ENCODE peak calls at places on chromosomes 16 and 17, in eight cellular contexts. T is IMR-90, M is neuronal stem cell, J is endodermal cell, F is Karpas-422, Y is MM.1S, E is mesendoderm, N is endothelial cell of umbilical vein. W is an unnamed sample.

GRCh38 chr17:50721194-50722010 is 2.0 kb downstream of the LUC7L3 start:
- DNase-seq in T (no peak), M (no peak), J (no peak), F (peak), Y (peak), E (no peak), N (peak), W (peak)

GRCh38 chr16:85670840-85671239 is 17.9 kb downstream of the GINS2 start:
- DNase-seq in T (no peak), M (no peak), J (no peak), F (no peak), Y (no peak), E (no peak), N (no peak), W (no peak)

GRCh38 chr16:4517812-4518211 is 20.8 kb downstream of the CDIP1 start:
- DNase-seq in T (peak), M (peak), J (peak), F (peak), Y (peak), E (peak), N (peak), W (peak)

GRCh38 chr16:49469930-49470451 is 96.4 kb downstream of the C16orf78 start:
- DNase-seq in T (no peak), M (no peak), J (peak), F (no peak), Y (no peak), E (no peak), N (no peak), W (no peak)

GRCh38 chr16:10675221-10675620 is 19.5 kb downstream of the TEKT5 start:
- DNase-seq in T (no peak), M (no peak), J (peak), F (no peak), Y (no peak), E (peak), N (no peak), W (no peak)

GRCh38 chr16:58389724-58390123 is 2.5 kb upstream of the GINS3 start:
- DNase-seq in T (no peak), M (no peak), J (no peak), F (no peak), Y (no peak), E (no peak), N (no peak), W (no peak)

GRCh38 chr16:52069866-52070265 is 477.1 kb downstream of the TOX3 start:
- DNase-seq in T (peak), M (peak), J (peak), F (peak), Y (no peak), E (peak), N (no peak), W (peak)

GRCh38 chr16:18932243-18932997 is 6.2 kb upstream of the SMG1 start:
- DNase-seq in T (peak), M (peak), J (peak), F (no peak), Y (no peak), E (no peak), N (no peak), W (peak)

GRCh38 chr16:81163671-81164070 is 67.5 kb upstream of the GCSH start:
- DNase-seq in T (no peak), M (no peak), J (no peak), F (no peak), Y (no peak), E (no peak), N (no peak), W (no peak)

GRCh38 chr16:85327731-85328664 is 215.7 kb upstream of the CIBAR2 start:
- DNase-seq in T (no peak), M (peak), J (peak), F (no peak), Y (no peak), E (peak), N (peak), W (no peak)

GRCh38 chr16:12455287-12455798 is 348.3 kb downstream of the CPPED1 start:
- DNase-seq in T (peak), M (peak), J (peak), F (peak), Y (peak), E (peak), N (peak), W (peak)

GRCh38 chr17:17782425-17783120 is 54.2 kb downstream of the SREBF1 start:
- DNase-seq in T (no peak), M (peak), J (peak), F (peak), Y (no peak), E (peak), N (no peak), W (peak)

GRCh38 chr16:26952411-26952810 is 114.3 kb upstream of the C16orf82 start:
- DNase-seq in T (no peak), M (no peak), J (peak), F (no peak), Y (no peak), E (peak), N (no peak), W (no peak)

GRCh38 chr17:81414751-81415516 is 19.7 kb downstream of the BAHCC1 start:
- DNase-seq in T (no peak), M (no peak), J (no peak), F (no peak), Y (no peak), E (no peak), N (no peak), W (no peak)

GRCh38 chr17:49447603-49448325 is 33.1 kb upstream of the PHB1 start:
- DNase-seq in T (no peak), M (no peak), J (peak), F (no peak), Y (no peak), E (no peak), N (no peak), W (no peak)

GRCh38 chr17:74852237-74853047 is 7.2 kb downstream of the GRIN2C start:
- DNase-seq in T (no peak), M (peak), J (peak), F (peak), Y (peak), E (peak), N (no peak), W (peak)

GRCh38 chr16:59440-60059 is 5.9 kb downstream of the SNRNP25 start:
- DNase-seq in T (no peak), M (no peak), J (no peak), F (no peak), Y (no peak), E (no peak), N (no peak), W (no peak)

GRCh38 chr16:856101-856500 is 55.6 kb upstream of the GNG13 start:
- DNase-seq in T (no peak), M (no peak), J (no peak), F (no peak), Y (no peak), E (no peak), N (no peak), W (no peak)

GRCh38 chr16:51666074-51666473 is 515.0 kb upstream of the SALL1 start:
- DNase-seq in T (no peak), M (no peak), J (no peak), F (no peak), Y (no peak), E (no peak), N (no peak), W (no peak)

GRCh38 chr17:42118545-42118944 is 2.6 kb downstream of the KAT2A start:
- DNase-seq in T (peak), M (no peak), J (peak), F (peak), Y (peak), E (peak), N (peak), W (peak)

GRCh38 chr17:50147841-50148225 is 2.6 kb downstream of the PPP1R9B start:
- DNase-seq in T (no peak), M (no peak), J (no peak), F (peak), Y (no peak), E (peak), N (no peak), W (peak)

GRCh38 chr17:80115159-80115558 is 13.8 kb downstream of the GAA start:
- DNase-seq in T (no peak), M (no peak), J (no peak), F (no peak), Y (no peak), E (no peak), N (no peak), W (no peak)

GRCh38 chr17:57739402-57740224 is 5.5 kb downstream of the CCDC182 start:
- DNase-seq in T (no peak), M (no peak), J (peak), F (peak), Y (peak), E (peak), N (no peak), W (peak)

GRCh38 chr17:43674394-43674793 is 12.7 kb upstream of the MEOX1 start:
- DNase-seq in T (no peak), M (no peak), J (no peak), F (no peak), Y (no peak), E (no peak), N (no peak), W (no peak)

GRCh38 chr17:58271532-58271931 is 9.2 kb downstream of the MPO start:
- DNase-seq in T (no peak), M (no peak), J (no peak), F (no peak), Y (no peak), E (no peak), N (no peak), W (no peak)

GRCh38 chr16:9813665-9814064 is 368.6 kb downstream of the GRIN2A start:
- DNase-seq in T (no peak), M (no peak), J (no peak), F (no peak), Y (no peak), E (no peak), N (no peak), W (no peak)

GRCh38 chr16:66036775-66037715 is 329.4 kb upstream of the CDH5 start:
- DNase-seq in T (no peak), M (no peak), J (no peak), F (no peak), Y (no peak), E (no peak), N (no peak), W (peak)

GRCh38 chr17:38447502-38448095 is 19.3 kb downstream of the ARHGAP23 start:
- DNase-seq in T (no peak), M (no peak), J (no peak), F (no peak), Y (no peak), E (no peak), N (peak), W (no peak)

GRCh38 chr17:38451030-38451839 is 23.0 kb downstream of the ARHGAP23 start:
- DNase-seq in T (peak), M (no peak), J (peak), F (no peak), Y (no peak), E (peak), N (peak), W (peak)

GRCh38 chr17:38450699-38451029 is 22.4 kb downstream of the ARHGAP23 start:
- DNase-seq in T (no peak), M (no peak), J (no peak), F (no peak), Y (no peak), E (no peak), N (no peak), W (no peak)

GRCh38 chr17:38448208-38448776 is 20.0 kb downstream of the ARHGAP23 start:
- DNase-seq in T (peak), M (no peak), J (no peak), F (no peak), Y (no peak), E (no peak), N (no peak), W (no peak)

DNA sequence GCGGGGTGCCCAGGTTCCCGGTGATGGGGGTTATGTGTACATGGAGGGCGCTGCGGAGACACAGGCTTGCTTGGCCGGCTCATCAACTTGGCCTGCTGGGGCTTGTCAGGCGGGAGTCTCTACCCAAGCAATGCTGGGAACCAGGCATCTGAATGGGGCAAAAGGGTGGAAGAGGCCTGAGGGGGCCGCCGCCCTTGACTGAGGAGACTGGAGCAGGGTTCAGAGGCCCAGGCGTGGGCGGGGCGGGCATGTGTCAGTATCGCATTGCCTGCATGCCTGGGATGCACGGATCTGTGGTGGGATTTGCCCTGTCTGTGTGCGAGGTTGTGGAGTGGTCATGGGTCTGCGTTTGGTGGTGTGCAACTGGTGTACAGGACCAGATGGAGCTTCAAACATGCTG is 21.1 kb downstream of the ARHGAP23 start:
- DNase-seq in T (no peak), M (no peak), J (peak), F (no peak), Y (no peak), E (peak), N (peak), W (peak)
- H3K9ac ChIP-seq in T (peak), M (peak), J (no peak), F (no peak), Y (no peak), E (peak), N (peak), W (no peak)

DNA sequence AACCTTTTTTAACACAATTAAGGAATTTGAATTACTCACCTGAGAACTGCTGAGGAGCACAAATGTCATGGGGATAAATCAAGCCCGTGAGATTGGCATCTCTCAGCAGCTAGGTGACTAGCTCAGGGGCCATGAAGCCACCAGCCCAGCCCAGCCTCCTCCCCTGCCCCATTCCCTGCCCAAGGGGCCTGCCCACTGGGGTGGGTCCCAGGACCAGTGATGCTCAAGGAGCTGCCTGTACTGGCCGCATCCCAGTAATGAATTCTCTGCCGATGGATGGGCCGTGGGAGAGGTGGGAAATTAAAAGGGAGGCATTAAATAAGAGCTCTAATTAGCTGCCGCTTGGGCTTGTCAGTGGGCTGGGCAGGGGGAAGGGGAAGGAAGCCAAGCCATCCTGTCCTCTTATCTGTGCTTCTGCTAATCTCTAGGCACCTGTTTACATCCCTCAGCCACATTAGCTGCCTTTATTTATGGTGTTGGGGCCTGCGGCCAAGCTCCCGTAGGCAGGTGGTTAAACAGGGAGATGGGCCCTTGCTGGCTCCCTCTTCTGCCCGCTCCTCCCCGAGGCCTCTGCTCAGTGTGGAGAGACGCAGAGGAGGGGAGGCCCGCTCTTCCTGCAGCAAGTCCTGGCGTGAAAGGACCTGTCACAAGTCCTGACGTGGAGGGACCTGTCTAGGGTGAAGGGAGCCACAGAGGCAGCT is 48.8 kb downstream of the PIPOX start:
- DNase-seq in T (no peak), M (no peak), J (no peak), F (no peak), Y (no peak), E (no peak), N (no peak), W (no peak)
- H3K9ac ChIP-seq in T (no peak), M (no peak), J (no peak), F (no peak), Y (no peak), E (no peak), N (no peak), W (no peak)

DNA sequence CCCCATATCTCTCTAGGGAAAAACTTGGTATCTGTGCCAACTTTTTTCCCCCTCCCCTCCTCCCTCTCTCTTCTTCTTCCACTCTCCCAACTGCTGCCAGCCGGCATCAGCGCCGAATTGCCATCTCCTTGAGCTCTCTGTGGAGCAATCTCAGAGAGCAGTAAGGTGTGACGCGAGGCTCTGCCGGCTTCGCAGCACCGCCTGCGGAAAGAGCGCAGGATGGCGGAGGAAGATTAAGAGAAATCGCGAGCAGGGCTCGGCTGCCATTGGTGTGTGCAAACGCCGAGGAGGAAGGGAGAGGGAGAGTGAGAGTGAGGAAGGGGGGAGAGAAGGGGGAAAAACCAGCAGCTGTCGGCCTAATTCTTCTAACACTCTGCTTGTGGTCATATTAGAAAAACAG is 44.2 kb downstream of the NEUROD2 start:
- DNase-seq in T (no peak), M (peak), J (peak), F (no peak), Y (no peak), E (peak), N (peak), W (no peak)
- H3K9ac ChIP-seq in T (no peak), M (no peak), J (no peak), F (no peak), Y (no peak), E (no peak), N (no peak), W (no peak)

GRCh38 chr16:87559976-87560375 is 42.3 kb upstream of the JPH3 start:
- DNase-seq in T (no peak), M (no peak), J (no peak), F (no peak), Y (no peak), E (no peak), N (peak), W (no peak)

GRCh38 chr16:87558682-87559081 is 43.6 kb upstream of the JPH3 start:
- DNase-seq in T (no peak), M (no peak), J (no peak), F (no peak), Y (no peak), E (no peak), N (no peak), W (no peak)

GRCh38 chr16:87555647-87556046 is 46.7 kb upstream of the JPH3 start:
- DNase-seq in T (no peak), M (no peak), J (no peak), F (no peak), Y (no peak), E (no peak), N (no peak), W (no peak)

GRCh38 chr16:87554754-87555427 is 47.4 kb upstream of the JPH3 start:
- DNase-seq in T (no peak), M (no peak), J (no peak), F (no peak), Y (no peak), E (no peak), N (no peak), W (no peak)

GRCh38 chr16:87556941-87557459 is 45.3 kb upstream of the JPH3 start:
- DNase-seq in T (peak), M (no peak), J (no peak), F (no peak), Y (no peak), E (no peak), N (no peak), W (peak)
- H3K9ac ChIP-seq in T (peak), M (no peak), J (no peak), F (no peak), Y (no peak), E (no peak), N (no peak), W (peak)

GRCh38 chr17:31741371-31741770 is 117.7 kb downstream of the COPRS start:
- DNase-seq in T (no peak), M (no peak), J (no peak), F (no peak), Y (no peak), E (no peak), N (no peak), W (no peak)
- H3K9ac ChIP-seq in T (no peak), M (no peak), J (no peak), F (no peak), Y (no peak), E (no peak), N (no peak), W (peak)

DNA sequence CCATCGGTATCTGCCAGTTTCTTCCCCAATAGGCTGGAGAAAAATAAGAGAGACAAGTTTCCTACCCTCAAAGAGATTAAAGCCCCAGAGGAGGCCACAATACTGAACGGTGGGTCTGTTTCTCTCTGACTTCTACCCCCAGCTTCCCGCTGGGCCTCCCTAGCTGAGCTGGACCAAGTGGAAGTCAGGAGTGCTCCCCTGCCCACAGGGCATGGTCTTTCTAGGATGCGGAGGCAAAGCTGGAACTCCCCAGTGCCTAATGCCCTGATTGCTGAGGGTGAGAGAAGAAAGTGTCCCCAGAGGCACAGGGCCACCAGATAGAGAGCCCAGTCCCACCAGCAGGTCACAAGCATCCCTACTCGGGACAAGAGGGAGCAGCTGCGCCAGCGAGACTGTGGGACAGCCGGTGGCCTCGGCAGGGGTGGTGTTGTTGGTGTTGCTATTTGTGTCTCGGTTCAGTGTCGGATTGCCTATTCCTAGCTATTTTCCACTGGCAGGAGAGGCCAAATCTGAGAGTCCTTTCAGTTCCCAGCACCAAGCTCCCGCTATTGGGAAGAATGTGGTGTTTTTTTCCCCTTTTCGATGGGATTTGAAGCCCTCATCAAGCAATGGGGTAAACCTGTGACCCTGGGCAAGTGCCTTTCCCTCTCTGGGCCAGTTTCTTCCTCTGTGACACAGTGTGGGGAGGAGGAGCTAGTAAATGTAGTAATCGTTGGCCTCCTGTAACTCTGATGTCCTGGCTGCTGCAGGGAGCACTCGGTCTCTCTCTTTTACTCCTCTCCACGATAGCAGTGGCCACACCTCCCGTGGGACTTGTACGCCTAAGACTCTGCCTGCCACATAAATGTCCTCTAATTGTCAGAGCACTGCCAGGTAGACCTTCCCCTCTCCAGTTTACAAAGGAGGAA is 22.5 kb upstream of the TBX2 start:
- DNase-seq in T (no peak), M (no peak), J (no peak), F (no peak), Y (no peak), E (no peak), N (no peak), W (no peak)
- H3K9ac ChIP-seq in T (no peak), M (no peak), J (no peak), F (no peak), Y (no peak), E (no peak), N (no peak), W (no peak)

GRCh38 chr17:76561332-76561731 is 21.5 kb downstream of the PRCD start:
- DNase-seq in T (peak), M (no peak), J (no peak), F (no peak), Y (no peak), E (no peak), N (peak), W (no peak)
- H3K9ac ChIP-seq in T (peak), M (no peak), J (no peak), F (no peak), Y (no peak), E (peak), N (peak), W (peak)

GRCh38 chr16:56732366-56732765 is 2.4 kb downstream of the NUP93 start:
- DNase-seq in T (no peak), M (no peak), J (no peak), F (peak), Y (no peak), E (no peak), N (no peak), W (no peak)
- H3K9ac ChIP-seq in T (no peak), M (no peak), J (no peak), F (peak), Y (no peak), E (no peak), N (no peak), W (no peak)